ENCODE peak calls at places on chromosomes 12 and 14, in eight cellular contexts. Y is stimulated activated CD4-positive, alpha-beta T cell treated with anti-CD3 and anti-CD28 coated beads, Interleukin-2, amount 100 ng/mL, for 4 hours; M is ascending aorta; K is GOT3; I is endothelial cell; H is A172; T is T-helper 17 cell; U is NCI-H226. C is an unnamed sample.
A peak's percentile ranks its signal among the peaks of the same experiment; 100 is the strongest.

GRCh38 chr12:88921890-88922532 is 341.7 kb upstream of the KITLG start:
- DNase-seq in Y (no peak), M (no peak), K (no peak), I (no peak), H (no peak), T (no peak), U (no peak), C (no peak)

GRCh38 chr12:15265868-15266267 is 44.7 kb upstream of the RERG start:
- DNase-seq in Y (no peak), M (no peak), K (no peak), I (no peak), H (no peak), T (no peak), U (no peak), C (no peak)

GRCh38 chr14:104037903-104038302 is 47.6 kb upstream of the ASPG start:
- DNase-seq in Y (no peak), M (no peak), K (no peak), I (no peak), H (no peak), T (no peak), U (no peak), C (no peak)

GRCh38 chr14:95935228-95935822 is 58.7 kb downstream of the TUNAR start:
- DNase-seq in Y (no peak), M (no peak), K (no peak), I (peak; percentile 57), H (peak; percentile 6), T (no peak), U (no peak), C (no peak)

GRCh38 chr14:99718811-99719192 is 34.7 kb downstream of the CYP46A1 start:
- DNase-seq in Y (no peak), M (no peak), K (no peak), I (no peak), H (no peak), T (no peak), U (no peak), C (no peak)

GRCh38 chr12:4270016-4270669 is 3.4 kb upstream of the CCND2 start:
- DNase-seq in Y (no peak), M (no peak), K (no peak), I (peak; percentile 18), H (no peak), T (no peak), U (no peak), C (no peak)

GRCh38 chr14:68253878-68254528 is 434.4 kb downstream of the RAD51B start:
- DNase-seq in Y (no peak), M (no peak), K (no peak), I (no peak), H (no peak), T (no peak), U (no peak), C (no peak)

GRCh38 chr12:57093412-57094193 is 4.7 kb downstream of the NAB2 start:
- DNase-seq in Y (peak; percentile 80), M (no peak), K (no peak), I (peak; percentile 72), H (no peak), T (peak; percentile 34), U (no peak), C (peak; percentile 67)

GRCh38 chr12:15154108-15154507 is 67.1 kb downstream of the RERG start:
- DNase-seq in Y (no peak), M (no peak), K (no peak), I (no peak), H (no peak), T (no peak), U (no peak), C (no peak)

GRCh38 chr12:123895477-123895876 is 77.2 kb downstream of the CCDC92 start:
- DNase-seq in Y (no peak), M (no peak), K (no peak), I (no peak), H (no peak), T (no peak), U (no peak), C (no peak)

GRCh38 chr14:31445703-31446102 is 11.6 kb downstream of the DTD2 start:
- DNase-seq in Y (no peak), M (no peak), K (no peak), I (no peak), H (no peak), T (no peak), U (no peak), C (no peak)

GRCh38 chr14:67311868-67312267 is 47.7 kb downstream of the ATP6V1D start:
- DNase-seq in Y (no peak), M (no peak), K (no peak), I (no peak), H (no peak), T (no peak), U (no peak), C (no peak)

GRCh38 chr12:11581179-11581755 is 68.2 kb upstream of the ETV6 start:
- DNase-seq in Y (peak; percentile 56), M (no peak), K (no peak), I (peak; percentile 61), H (peak; percentile 40), T (peak; percentile 20), U (peak; percentile 63), C (peak; percentile 68)

GRCh38 chr12:51407604-51408003 is 16.4 kb upstream of the GALNT6 start:
- DNase-seq in Y (no peak), M (no peak), K (no peak), I (no peak), H (no peak), T (no peak), U (no peak), C (no peak)

GRCh38 chr14:63295991-63296630 is 22.6 kb downstream of the GPHB5 start:
- DNase-seq in Y (no peak), M (no peak), K (no peak), I (no peak), H (no peak), T (no peak), U (no peak), C (no peak)

GRCh38 chr12:53804429-53804828 is 52.6 kb upstream of the CISTR start:
- DNase-seq in Y (no peak), M (no peak), K (no peak), I (no peak), H (no peak), T (no peak), U (no peak), C (no peak)

GRCh38 chr14:94601961-94602391 is 10.2 kb upstream of the SERPINA3 start:
- DNase-seq in Y (no peak), M (peak; percentile 64), K (peak; percentile 18), I (no peak), H (peak; percentile 71), T (no peak), U (peak; percentile 30), C (no peak)

GRCh38 chr14:56953884-56954283 is 143.6 kb upstream of the OTX2 start:
- DNase-seq in Y (no peak), M (no peak), K (no peak), I (peak; percentile 13), H (no peak), T (no peak), U (no peak), C (no peak)

GRCh38 chr12:50224026-50224692 is 57.0 kb upstream of the CERS5 start:
- DNase-seq in Y (peak; percentile 31), M (no peak), K (no peak), I (no peak), H (peak; percentile 78), T (no peak), U (peak; percentile 72), C (peak; percentile 92)

GRCh38 chr14:49975799-49976198 is 82.9 kb downstream of the ARF6 start:
- DNase-seq in Y (no peak), M (no peak), K (no peak), I (no peak), H (peak; percentile 26), T (no peak), U (no peak), C (no peak)

GRCh38 chr12:93709386-93709785 is 32.2 kb downstream of the CRADD start:
- DNase-seq in Y (no peak), M (no peak), K (no peak), I (no peak), H (no peak), T (no peak), U (no peak), C (no peak)

GRCh38 chr12:20024194-20024593 is 344.1 kb upstream of the PDE3A start:
- DNase-seq in Y (no peak), M (no peak), K (no peak), I (no peak), H (no peak), T (no peak), U (no peak), C (no peak)

GRCh38 chr14:23086565-23086964 is 8.4 kb downstream of the ACIN1 start:
- DNase-seq in Y (no peak), M (no peak), K (no peak), I (no peak), H (no peak), T (no peak), U (no peak), C (no peak)

GRCh38 chr12:41983896-41984295 is 160.8 kb downstream of the GXYLT1 start:
- DNase-seq in Y (no peak), M (no peak), K (no peak), I (no peak), H (no peak), T (no peak), U (no peak), C (no peak)

GRCh38 chr14:101062611-101063010 is 159.1 kb upstream of the RTL1 start:
- DNase-seq in Y (no peak), M (no peak), K (no peak), I (no peak), H (no peak), T (no peak), U (no peak), C (no peak)

GRCh38 chr12:109185441-109185840 is 69.1 kb downstream of the ACACB start:
- DNase-seq in Y (no peak), M (no peak), K (no peak), I (no peak), H (no peak), T (no peak), U (no peak), C (no peak)

GRCh38 chr12:6821674-6822433 is at the start of gene GPR162:
- DNase-seq in Y (no peak), M (no peak), K (no peak), I (peak; percentile 45), H (no peak), T (no peak), U (no peak), C (no peak)

GRCh38 chr14:68762944-68763831 is 29.7 kb downstream of the ZFP36L1 start:
- DNase-seq in Y (no peak), M (no peak), K (no peak), I (peak; percentile 51), H (peak; percentile 40), T (no peak), U (peak; percentile 94), C (no peak)

GRCh38 chr14:54450535-54450934 is 9.4 kb upstream of the CNIH1 start:
- DNase-seq in Y (no peak), M (no peak), K (no peak), I (no peak), H (no peak), T (no peak), U (no peak), C (no peak)

GRCh38 chr14:23077962-23078361 is 17.0 kb downstream of the ACIN1 start:
- DNase-seq in Y (no peak), M (no peak), K (no peak), I (no peak), H (no peak), T (no peak), U (no peak), C (no peak)

GRCh38 chr12:121803861-121804416 is at the start of gene SETD1B:
- DNase-seq in Y (no peak), M (no peak), K (no peak), I (peak; percentile 47), H (peak; percentile 63), T (peak; percentile 43), U (peak; percentile 37), C (peak; percentile 79)

C was measured in T-helper 2 cell.